ENCODE peak calls at places on chromosome 7, in four cellular contexts. One of them, this sample, is unnamed.

GRCh38 chr7:85686410-85687181 is 499.7 kb upstream of the SEMA3D start:
- DNase-seq in AG04450: no peak
- DNase-seq in fibroblast of the aortic adventitia: peak
- DNase-seq in breast epithelium: no peak
- DNase-seq in this sample: no peak

GRCh38 chr7:158094046-158094445 is 493.6 kb downstream of the PTPRN2 start:
- DNase-seq in breast epithelium: no peak
- DNase-seq in AG04450: no peak
- DNase-seq in fibroblast of the aortic adventitia: no peak
- DNase-seq in this sample: no peak

GRCh38 chr7:116851175-116851574 is 11.2 kb upstream of the CAPZA2 start:
- DNase-seq in AG04450: no peak
- DNase-seq in fibroblast of the aortic adventitia: no peak
- DNase-seq in breast epithelium: no peak
- DNase-seq in this sample: no peak

GRCh38 chr7:2109936-2110585 is 122.7 kb downstream of the MAD1L1 start:
- DNase-seq in AG04450: peak
- DNase-seq in fibroblast of the aortic adventitia: peak
- DNase-seq in breast epithelium: no peak
- DNase-seq in this sample: peak

GRCh38 chr7:105353752-105354328 is 34.9 kb downstream of the SRPK2 start:
- DNase-seq in AG04450: no peak
- DNase-seq in fibroblast of the aortic adventitia: peak
- DNase-seq in breast epithelium: no peak
- DNase-seq in this sample: no peak

GRCh38 chr7:142349670-142350405 is 92.0 kb upstream of the PRSS58 start:
- DNase-seq in breast epithelium: peak
- DNase-seq in AG04450: no peak
- DNase-seq in fibroblast of the aortic adventitia: no peak
- DNase-seq in this sample: no peak

GRCh38 chr7:139139150-139139549 is 29.6 kb upstream of the ZC3HAV1 start:
- DNase-seq in fibroblast of the aortic adventitia: no peak
- DNase-seq in breast epithelium: no peak
- DNase-seq in AG04450: no peak
- DNase-seq in this sample: no peak

GRCh38 chr7:42315631-42316030 is 78.6 kb upstream of the GLI3 start:
- DNase-seq in breast epithelium: no peak
- DNase-seq in AG04450: no peak
- DNase-seq in fibroblast of the aortic adventitia: no peak
- DNase-seq in this sample: peak

GRCh38 chr7:513521-514166 is 6.0 kb downstream of the PDGFA start:
- DNase-seq in AG04450: no peak
- DNase-seq in breast epithelium: no peak
- DNase-seq in fibroblast of the aortic adventitia: no peak
- DNase-seq in this sample: no peak

GRCh38 chr7:121938429-121938996 is 65.6 kb downstream of the PTPRZ1 start:
- DNase-seq in breast epithelium: no peak
- DNase-seq in fibroblast of the aortic adventitia: no peak
- DNase-seq in AG04450: no peak
- DNase-seq in this sample: no peak

GRCh38 chr7:28433604-28434254 is 21.4 kb downstream of the CREB5 start:
- DNase-seq in breast epithelium: no peak
- DNase-seq in fibroblast of the aortic adventitia: peak
- DNase-seq in AG04450: no peak
- DNase-seq in this sample: no peak

GRCh38 chr7:127798023-127798422 is 146.0 kb downstream of the SND1 start:
- DNase-seq in AG04450: no peak
- DNase-seq in fibroblast of the aortic adventitia: peak
- DNase-seq in breast epithelium: no peak
- DNase-seq in this sample: no peak

GRCh38 chr7:3091631-3092030 is 48.0 kb upstream of the CARD11 start:
- DNase-seq in AG04450: no peak
- DNase-seq in fibroblast of the aortic adventitia: no peak
- DNase-seq in breast epithelium: no peak
- DNase-seq in this sample: no peak

GRCh38 chr7:117090820-117091219 is 137.5 kb downstream of the ST7 start:
- DNase-seq in AG04450: no peak
- DNase-seq in fibroblast of the aortic adventitia: no peak
- DNase-seq in breast epithelium: no peak
- DNase-seq in this sample: no peak

GRCh38 chr7:4103352-4104091 is 578.6 kb upstream of the FOXK1 start:
- DNase-seq in breast epithelium: no peak
- DNase-seq in AG04450: no peak
- DNase-seq in fibroblast of the aortic adventitia: no peak
- DNase-seq in this sample: no peak

GRCh38 chr7:27739301-27739913 is 555 bp upstream of the TAX1BP1 start:
- DNase-seq in breast epithelium: no peak
- DNase-seq in AG04450: peak
- DNase-seq in fibroblast of the aortic adventitia: peak
- DNase-seq in this sample: no peak

GRCh38 chr7:15720849-15721471 is 34.5 kb upstream of the MEOX2 start:
- DNase-seq in breast epithelium: no peak
- DNase-seq in fibroblast of the aortic adventitia: peak
- DNase-seq in AG04450: peak
- DNase-seq in this sample: peak

GRCh38 chr7:118185163-118185860 is 1.3 kb downstream of the LSM8 start:
- DNase-seq in fibroblast of the aortic adventitia: peak
- DNase-seq in breast epithelium: no peak
- DNase-seq in AG04450: peak
- DNase-seq in this sample: peak

GRCh38 chr7:83452256-83452655 is 196.7 kb downstream of the SEMA3E start:
- DNase-seq in breast epithelium: no peak
- DNase-seq in fibroblast of the aortic adventitia: no peak
- DNase-seq in AG04450: no peak
- DNase-seq in this sample: no peak

GRCh38 chr7:29106128-29106988 is 40.0 kb downstream of the CPVL start:
- DNase-seq in fibroblast of the aortic adventitia: peak
- DNase-seq in AG04450: peak
- DNase-seq in breast epithelium: peak
- DNase-seq in this sample: peak

GRCh38 chr7:7703427-7703826 is 15.0 kb downstream of the RPA3 start:
- DNase-seq in breast epithelium: no peak
- DNase-seq in fibroblast of the aortic adventitia: no peak
- DNase-seq in AG04450: no peak
- DNase-seq in this sample: no peak

GRCh38 chr7:28685660-28686417 is 272.3 kb downstream of the TRIL start:
- DNase-seq in breast epithelium: peak
- DNase-seq in AG04450: peak
- DNase-seq in fibroblast of the aortic adventitia: peak
- DNase-seq in this sample: peak

GRCh38 chr7:96248405-96248804 is 73.5 kb downstream of the SLC25A13 start:
- DNase-seq in breast epithelium: no peak
- DNase-seq in fibroblast of the aortic adventitia: no peak
- DNase-seq in AG04450: no peak
- DNase-seq in this sample: no peak

GRCh38 chr7:111595780-111596179 is 33.5 kb upstream of the IMMP2L start:
- DNase-seq in fibroblast of the aortic adventitia: no peak
- DNase-seq in AG04450: no peak
- DNase-seq in breast epithelium: no peak
- DNase-seq in this sample: no peak

GRCh38 chr7:115561341-115562110 is 469.0 kb downstream of the TFEC start:
- DNase-seq in AG04450: peak
- DNase-seq in fibroblast of the aortic adventitia: peak
- DNase-seq in breast epithelium: no peak
- DNase-seq in this sample: peak
- H3K4me3 ChIP-seq in AG04450: no peak
- H3K4me3 ChIP-seq in fibroblast of the aortic adventitia: no peak
- H3K4me3 ChIP-seq in breast epithelium: no peak
- H3K4me3 ChIP-seq in this sample: no peak

GRCh38 chr7:66840316-66840715 is 80.7 kb upstream of the TMEM248 start:
- DNase-seq in fibroblast of the aortic adventitia: no peak
- DNase-seq in AG04450: no peak
- DNase-seq in breast epithelium: no peak
- DNase-seq in this sample: no peak

GRCh38 chr7:66847879-66848810 is 72.9 kb upstream of the TMEM248 start:
- DNase-seq in breast epithelium: no peak
- DNase-seq in AG04450: peak
- DNase-seq in fibroblast of the aortic adventitia: peak
- DNase-seq in this sample: peak

GRCh38 chr7:66845382-66846095 is 75.5 kb upstream of the TMEM248 start:
- DNase-seq in breast epithelium: no peak
- DNase-seq in AG04450: no peak
- DNase-seq in fibroblast of the aortic adventitia: no peak
- DNase-seq in this sample: no peak

GRCh38 chr7:66841898-66842297 is 79.1 kb upstream of the TMEM248 start:
- DNase-seq in AG04450: no peak
- DNase-seq in fibroblast of the aortic adventitia: no peak
- DNase-seq in breast epithelium: no peak
- DNase-seq in this sample: no peak

GRCh38 chr7:66844552-66845381 is 76.3 kb upstream of the TMEM248 start:
- DNase-seq in breast epithelium: peak
- DNase-seq in AG04450: peak
- DNase-seq in fibroblast of the aortic adventitia: peak
- DNase-seq in this sample: peak
- TF ChIP-seq CTCF in breast epithelium: peak
- TF ChIP-seq CTCF in AG04450: peak
- TF ChIP-seq CTCF in fibroblast of the aortic adventitia: peak
- TF ChIP-seq CTCF in this sample: peak

DNA sequence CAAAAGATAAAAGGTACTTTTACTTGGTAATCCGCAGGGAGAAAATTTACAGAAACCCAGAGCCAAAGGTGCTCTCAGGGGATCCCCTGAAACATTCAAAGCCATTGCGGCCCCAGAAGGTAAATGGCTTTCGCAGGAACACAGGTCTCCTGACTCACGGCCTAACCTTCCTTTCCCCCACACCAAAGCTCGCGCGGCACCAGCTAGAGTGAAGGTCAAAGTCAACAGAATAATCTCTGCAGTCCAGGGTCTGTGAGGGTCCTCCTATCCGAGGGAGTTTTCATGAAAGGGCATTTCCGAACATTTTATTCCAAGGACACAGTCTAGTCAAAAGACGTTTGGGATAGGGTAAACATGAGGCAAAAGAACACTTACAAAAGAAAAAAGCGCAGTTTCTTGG is 615 bp upstream of the STEAP2 start:
- DNase-seq in fibroblast of the aortic adventitia: no peak
- DNase-seq in breast epithelium: no peak
- DNase-seq in AG04450: no peak
- DNase-seq in this sample: no peak
- H3K4me3 ChIP-seq in fibroblast of the aortic adventitia: peak
- H3K4me3 ChIP-seq in breast epithelium: peak
- H3K4me3 ChIP-seq in AG04450: peak
- H3K4me3 ChIP-seq in this sample: peak

GRCh38 chr7:149796287-149796860 is 23.0 kb upstream of the ZNF467 start:
- DNase-seq in AG04450: no peak
- DNase-seq in breast epithelium: no peak
- DNase-seq in fibroblast of the aortic adventitia: no peak
- DNase-seq in this sample: no peak
- TF ChIP-seq CTCF in AG04450: no peak
- TF ChIP-seq CTCF in breast epithelium: no peak
- TF ChIP-seq CTCF in fibroblast of the aortic adventitia: no peak
- TF ChIP-seq CTCF in this sample: no peak

GRCh38 chr7:67380858-67381257 is 384.2 kb downstream of the TYW1 start:
- DNase-seq in breast epithelium: no peak
- DNase-seq in fibroblast of the aortic adventitia: no peak
- DNase-seq in AG04450: no peak
- DNase-seq in this sample: no peak

GRCh38 chr7:67377939-67378862 is 381.6 kb downstream of the TYW1 start:
- DNase-seq in AG04450: peak
- DNase-seq in breast epithelium: peak
- DNase-seq in fibroblast of the aortic adventitia: peak
- DNase-seq in this sample: peak

GRCh38 chr7:67375427-67375826 is 378.8 kb downstream of the TYW1 start:
- DNase-seq in AG04450: no peak
- DNase-seq in breast epithelium: no peak
- DNase-seq in fibroblast of the aortic adventitia: no peak
- DNase-seq in this sample: no peak

DNA sequence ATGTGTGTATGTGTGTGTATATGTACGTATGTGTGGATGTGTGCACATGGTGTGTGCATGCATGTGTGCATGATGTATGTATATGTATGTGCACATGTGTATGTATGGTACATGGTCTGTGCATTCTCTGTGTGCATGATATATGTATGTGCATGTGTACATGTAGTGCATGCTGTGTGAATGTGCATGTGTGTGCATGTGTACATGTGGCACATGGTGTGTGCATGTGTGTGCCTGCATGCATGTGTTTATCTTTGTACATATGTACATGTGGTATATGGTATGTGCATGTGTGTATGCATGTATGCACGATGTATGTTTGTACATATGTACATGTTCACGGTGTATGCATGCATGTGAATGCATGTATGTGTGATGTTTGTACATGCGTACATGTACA is 383.7 kb downstream of the TYW1 start:
- DNase-seq in AG04450: no peak
- DNase-seq in fibroblast of the aortic adventitia: no peak
- DNase-seq in breast epithelium: no peak
- DNase-seq in this sample: no peak
- H3K4me3 ChIP-seq in AG04450: no peak
- H3K4me3 ChIP-seq in fibroblast of the aortic adventitia: no peak
- H3K4me3 ChIP-seq in breast epithelium: no peak
- H3K4me3 ChIP-seq in this sample: no peak

DNA sequence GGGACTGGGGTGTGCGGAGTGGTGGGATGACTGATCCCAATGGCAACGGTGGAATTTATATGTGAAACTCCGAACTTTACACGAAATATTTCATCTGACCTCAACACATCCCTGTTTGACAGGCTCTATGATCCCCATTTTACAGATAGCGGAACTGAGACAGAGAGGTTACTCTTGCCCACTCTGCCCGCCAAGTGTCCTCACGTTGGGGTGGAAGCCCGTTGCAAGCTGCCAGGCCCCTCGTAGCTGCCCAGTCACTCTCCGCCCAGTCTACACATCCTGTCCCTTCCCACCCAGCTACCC is 397 bp upstream of the NFE2L3 start:
- DNase-seq in AG04450: no peak
- DNase-seq in fibroblast of the aortic adventitia: no peak
- DNase-seq in breast epithelium: no peak
- DNase-seq in this sample: no peak
- TF ChIP-seq CTCF in AG04450: no peak
- TF ChIP-seq CTCF in fibroblast of the aortic adventitia: no peak
- TF ChIP-seq CTCF in breast epithelium: no peak
- TF ChIP-seq CTCF in this sample: no peak

DNA sequence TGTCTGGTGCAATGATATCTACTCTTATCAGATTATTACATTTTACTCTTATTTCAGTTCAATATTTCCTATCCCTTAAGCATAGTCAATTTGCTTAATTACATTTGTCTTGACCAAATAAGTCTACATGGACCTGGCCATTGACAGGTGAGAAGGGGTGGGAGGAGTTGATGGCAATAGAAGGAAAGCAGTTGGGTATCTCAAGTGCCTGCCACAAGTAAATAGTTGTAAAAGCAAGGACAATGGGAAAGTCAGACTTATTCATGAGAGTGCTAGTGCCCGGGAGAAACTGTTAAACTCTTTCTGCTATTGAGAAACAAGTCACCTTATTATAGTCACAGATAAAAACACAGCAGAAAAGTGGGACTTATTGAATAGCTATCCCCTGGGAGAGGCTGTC is 32.4 kb upstream of the HGF start:
- DNase-seq in AG04450: no peak
- DNase-seq in breast epithelium: no peak
- DNase-seq in fibroblast of the aortic adventitia: no peak
- DNase-seq in this sample: no peak
- H3K4me3 ChIP-seq in AG04450: no peak
- H3K4me3 ChIP-seq in breast epithelium: no peak
- H3K4me3 ChIP-seq in fibroblast of the aortic adventitia: no peak
- H3K4me3 ChIP-seq in this sample: no peak